ENCODE peak calls at places on chromosomes 4 and X, in ten cellular contexts. E is activated T-cell treated with anti-CD3 and anti-CD28 coated beads for 24 hours; L is right cardiac atrium; K is IMR-90; I is NCI-H526; V is stimulated activated CD4-positive, alpha-beta T cell treated with anti-CD3 and anti-CD28 coated beads, TNF-alpha, amount 100 ng/mL, for 1 hour; J is WTC11; Q is aorta; R is progenitor cell of endocrine pancreas; C is iris pigment epithelial cell. A is an unnamed sample.

GRCh38 chr4:14743601-14744000 is 258.7 kb upstream of the CPEB2 start:
- DNase-seq in E (no peak), V (no peak), Q (no peak), R (no peak), I (no peak), K (no peak), J (no peak), C (peak), L (no peak), A (no peak)

GRCh38 chrX:110915120-110915519 is 119.5 kb upstream of the CHRDL1 start:
- DNase-seq in K (peak), J (no peak), C (peak), V (no peak), Q (no peak), L (no peak), E (no peak), I (no peak), R (no peak), A (no peak)

GRCh38 chrX:123927845-123928244 is 33.7 kb upstream of the STAG2 start:
- DNase-seq in Q (no peak), L (no peak), I (no peak), V (no peak), E (no peak), R (no peak), K (no peak), C (no peak), J (no peak), A (no peak)

GRCh38 chr4:139736661-139737060 is 71.0 kb downstream of the MGST2 start:
- DNase-seq in E (no peak), V (no peak), K (no peak), J (no peak), Q (no peak), R (no peak), C (peak), L (no peak), I (no peak), A (no peak)

GRCh38 chrX:118530537-118530936 is 34.9 kb downstream of the DOCK11 start:
- DNase-seq in I (no peak), Q (no peak), L (no peak), R (no peak), C (peak), J (no peak), V (no peak), K (peak), E (no peak), A (no peak)

GRCh38 chrX:17397074-17397473 is 22.1 kb downstream of the NHS start:
- DNase-seq in I (no peak), C (no peak), R (no peak), V (no peak), K (peak), E (no peak), L (no peak), J (no peak), Q (no peak), A (no peak)

GRCh38 chr4:102501176-102501634 is at the start of gene NFKB1:
- DNase-seq in C (peak), Q (peak), K (peak), L (peak), E (peak), J (peak), R (no peak), I (peak), V (peak), A (peak)

GRCh38 chr4:124121511-124121934 is 591.0 kb downstream of the ANKRD50 start:
- DNase-seq in L (no peak), I (no peak), K (peak), C (peak), Q (no peak), R (no peak), E (no peak), V (no peak), J (no peak), A (no peak)

GRCh38 chr4:56619160-56619559 is 61.9 kb downstream of the HOPX start:
- DNase-seq in Q (no peak), E (no peak), L (no peak), K (peak), R (no peak), J (no peak), V (no peak), I (no peak), C (peak), A (no peak)

GRCh38 chr4:38114435-38114834 is 154.2 kb downstream of the PTTG2 start:
- DNase-seq in L (no peak), E (no peak), J (no peak), R (no peak), K (no peak), C (no peak), V (no peak), Q (no peak), I (no peak), A (no peak)

GRCh38 chr4:20444599-20445337 is 193.1 kb downstream of the SLIT2 start:
- DNase-seq in Q (no peak), L (no peak), V (no peak), K (no peak), E (no peak), J (no peak), R (no peak), C (peak), I (no peak), A (no peak)

GRCh38 chr4:13415068-13415785 is 68.9 kb downstream of the RAB28 start:
- DNase-seq in V (no peak), R (no peak), C (no peak), E (no peak), Q (no peak), I (no peak), L (peak), K (no peak), J (peak), A (no peak)

GRCh38 chr4:3475713-3476260 is 12.7 kb downstream of the DOK7 start:
- DNase-seq in I (no peak), J (no peak), Q (no peak), L (peak), K (no peak), V (no peak), E (no peak), C (no peak), R (no peak), A (no peak)

GRCh38 chr4:73104695-73105094 is 35.2 kb upstream of the COX18 start:
- DNase-seq in V (no peak), Q (no peak), J (no peak), R (no peak), C (no peak), L (no peak), K (no peak), E (no peak), I (no peak), A (no peak)

A was measured in stimulated activated naive B cell treated with anti-CD40 and anti-IgM and Interleukin-4, amounts not matched to agents 10 μg/mL and 1 μg/mL and 100 μg/mL, for 72 hours.